ENCODE peak calls at places on chromosomes 5 and 9, in ten cellular contexts. One of them, this sample, is unnamed.

GRCh38 chr5:103111458-103111857 is 8.5 kb downstream of the GIN1 start:
- DNase-seq in activated B cell treated with CpG ODN at 0.5 μM for 24 hours: no peak
- DNase-seq in heart left ventricle: no peak
- DNase-seq in sigmoid colon: no peak
- DNase-seq in foreskin fibroblast: no peak
- DNase-seq in B cell: peak
- DNase-seq in endothelial cell: no peak
- DNase-seq in neural crest cell: no peak
- DNase-seq in CD8-positive, alpha-beta T cell: no peak
- DNase-seq in fibroblast of the aortic adventitia: no peak
- DNase-seq in this sample: no peak

GRCh38 chr5:109099081-109099480 is 310.7 kb downstream of the PJA2 start:
- DNase-seq in B cell: no peak
- DNase-seq in heart left ventricle: no peak
- DNase-seq in CD8-positive, alpha-beta T cell: no peak
- DNase-seq in endothelial cell: no peak
- DNase-seq in sigmoid colon: no peak
- DNase-seq in foreskin fibroblast: peak
- DNase-seq in neural crest cell: no peak
- DNase-seq in activated B cell treated with CpG ODN at 0.5 μM for 24 hours: no peak
- DNase-seq in fibroblast of the aortic adventitia: peak
- DNase-seq in this sample: no peak

GRCh38 chr9:79170643-79171042 is 401.1 kb upstream of the TLE4 start:
- DNase-seq in foreskin fibroblast: no peak
- DNase-seq in B cell: no peak
- DNase-seq in sigmoid colon: no peak
- DNase-seq in fibroblast of the aortic adventitia: no peak
- DNase-seq in heart left ventricle: no peak
- DNase-seq in activated B cell treated with CpG ODN at 0.5 μM for 24 hours: no peak
- DNase-seq in neural crest cell: no peak
- DNase-seq in endothelial cell: no peak
- DNase-seq in CD8-positive, alpha-beta T cell: no peak
- DNase-seq in this sample: no peak

GRCh38 chr5:68656936-68657857 is 436.6 kb upstream of the SLC30A5 start:
- DNase-seq in B cell: no peak
- DNase-seq in foreskin fibroblast: no peak
- DNase-seq in CD8-positive, alpha-beta T cell: no peak
- DNase-seq in endothelial cell: no peak
- DNase-seq in heart left ventricle: no peak
- DNase-seq in neural crest cell: no peak
- DNase-seq in activated B cell treated with CpG ODN at 0.5 μM for 24 hours: no peak
- DNase-seq in fibroblast of the aortic adventitia: peak
- DNase-seq in sigmoid colon: no peak
- DNase-seq in this sample: no peak

GRCh38 chr5:157442989-157443619 is 16.9 kb upstream of the NIPAL4 start:
- DNase-seq in endothelial cell: no peak
- DNase-seq in foreskin fibroblast: no peak
- DNase-seq in activated B cell treated with CpG ODN at 0.5 μM for 24 hours: no peak
- DNase-seq in neural crest cell: no peak
- DNase-seq in heart left ventricle: no peak
- DNase-seq in fibroblast of the aortic adventitia: no peak
- DNase-seq in sigmoid colon: no peak
- DNase-seq in B cell: no peak
- DNase-seq in CD8-positive, alpha-beta T cell: no peak
- DNase-seq in this sample: no peak

GRCh38 chr9:109972026-109973005 is 192.3 kb downstream of the PALM2AKAP2 start:
- DNase-seq in endothelial cell: no peak
- DNase-seq in CD8-positive, alpha-beta T cell: no peak
- DNase-seq in foreskin fibroblast: no peak
- DNase-seq in activated B cell treated with CpG ODN at 0.5 μM for 24 hours: peak
- DNase-seq in sigmoid colon: no peak
- DNase-seq in heart left ventricle: no peak
- DNase-seq in neural crest cell: no peak
- DNase-seq in B cell: peak
- DNase-seq in fibroblast of the aortic adventitia: no peak
- DNase-seq in this sample: no peak

GRCh38 chr5:177100714-177101121 is 14.0 kb downstream of the FGFR4 start:
- DNase-seq in heart left ventricle: no peak
- DNase-seq in foreskin fibroblast: peak
- DNase-seq in activated B cell treated with CpG ODN at 0.5 μM for 24 hours: no peak
- DNase-seq in fibroblast of the aortic adventitia: no peak
- DNase-seq in neural crest cell: no peak
- DNase-seq in CD8-positive, alpha-beta T cell: no peak
- DNase-seq in B cell: no peak
- DNase-seq in endothelial cell: no peak
- DNase-seq in sigmoid colon: no peak
- DNase-seq in this sample: no peak

GRCh38 chr5:127920936-127921335 is 162.6 kb upstream of the SLC12A2 start:
- DNase-seq in endothelial cell: no peak
- DNase-seq in foreskin fibroblast: no peak
- DNase-seq in neural crest cell: no peak
- DNase-seq in B cell: no peak
- DNase-seq in sigmoid colon: no peak
- DNase-seq in activated B cell treated with CpG ODN at 0.5 μM for 24 hours: no peak
- DNase-seq in CD8-positive, alpha-beta T cell: no peak
- DNase-seq in heart left ventricle: no peak
- DNase-seq in fibroblast of the aortic adventitia: no peak
- DNase-seq in this sample: no peak

GRCh38 chr9:116661037-116661954 is 25.8 kb upstream of the TRIM32 start:
- DNase-seq in CD8-positive, alpha-beta T cell: no peak
- DNase-seq in B cell: peak
- DNase-seq in endothelial cell: peak
- DNase-seq in heart left ventricle: peak
- DNase-seq in neural crest cell: peak
- DNase-seq in foreskin fibroblast: peak
- DNase-seq in sigmoid colon: no peak
- DNase-seq in fibroblast of the aortic adventitia: peak
- DNase-seq in activated B cell treated with CpG ODN at 0.5 μM for 24 hours: no peak
- DNase-seq in this sample: no peak

GRCh38 chr9:128249914-128250838 is 25.6 kb downstream of the GOLGA2 start:
- DNase-seq in foreskin fibroblast: peak
- DNase-seq in endothelial cell: peak
- DNase-seq in B cell: peak
- DNase-seq in sigmoid colon: peak
- DNase-seq in fibroblast of the aortic adventitia: peak
- DNase-seq in neural crest cell: peak
- DNase-seq in CD8-positive, alpha-beta T cell: peak
- DNase-seq in activated B cell treated with CpG ODN at 0.5 μM for 24 hours: peak
- DNase-seq in heart left ventricle: peak
- DNase-seq in this sample: peak

GRCh38 chr9:114799925-114800324 is 5.9 kb downstream of the TNFSF15 start:
- DNase-seq in foreskin fibroblast: no peak
- DNase-seq in fibroblast of the aortic adventitia: no peak
- DNase-seq in B cell: no peak
- DNase-seq in CD8-positive, alpha-beta T cell: no peak
- DNase-seq in activated B cell treated with CpG ODN at 0.5 μM for 24 hours: no peak
- DNase-seq in sigmoid colon: no peak
- DNase-seq in neural crest cell: no peak
- DNase-seq in heart left ventricle: no peak
- DNase-seq in endothelial cell: no peak
- DNase-seq in this sample: no peak

GRCh38 chr5:370311-370958 is 48.9 kb downstream of the AHRR start:
- DNase-seq in CD8-positive, alpha-beta T cell: peak
- DNase-seq in sigmoid colon: no peak
- DNase-seq in endothelial cell: no peak
- DNase-seq in activated B cell treated with CpG ODN at 0.5 μM for 24 hours: no peak
- DNase-seq in heart left ventricle: no peak
- DNase-seq in foreskin fibroblast: no peak
- DNase-seq in B cell: no peak
- DNase-seq in neural crest cell: no peak
- DNase-seq in fibroblast of the aortic adventitia: no peak
- DNase-seq in this sample: no peak

GRCh38 chr9:93712896-93713295 is 136.5 kb downstream of the PHF2 start:
- DNase-seq in endothelial cell: no peak
- DNase-seq in sigmoid colon: no peak
- DNase-seq in fibroblast of the aortic adventitia: no peak
- DNase-seq in B cell: no peak
- DNase-seq in activated B cell treated with CpG ODN at 0.5 μM for 24 hours: no peak
- DNase-seq in foreskin fibroblast: no peak
- DNase-seq in neural crest cell: no peak
- DNase-seq in heart left ventricle: no peak
- DNase-seq in CD8-positive, alpha-beta T cell: no peak
- DNase-seq in this sample: no peak

GRCh38 chr5:167205881-167206280 is 1085.6 kb upstream of the WWC1 start:
- DNase-seq in B cell: no peak
- DNase-seq in endothelial cell: no peak
- DNase-seq in activated B cell treated with CpG ODN at 0.5 μM for 24 hours: no peak
- DNase-seq in neural crest cell: no peak
- DNase-seq in heart left ventricle: no peak
- DNase-seq in CD8-positive, alpha-beta T cell: no peak
- DNase-seq in foreskin fibroblast: no peak
- DNase-seq in sigmoid colon: no peak
- DNase-seq in fibroblast of the aortic adventitia: no peak
- DNase-seq in this sample: no peak

DNA sequence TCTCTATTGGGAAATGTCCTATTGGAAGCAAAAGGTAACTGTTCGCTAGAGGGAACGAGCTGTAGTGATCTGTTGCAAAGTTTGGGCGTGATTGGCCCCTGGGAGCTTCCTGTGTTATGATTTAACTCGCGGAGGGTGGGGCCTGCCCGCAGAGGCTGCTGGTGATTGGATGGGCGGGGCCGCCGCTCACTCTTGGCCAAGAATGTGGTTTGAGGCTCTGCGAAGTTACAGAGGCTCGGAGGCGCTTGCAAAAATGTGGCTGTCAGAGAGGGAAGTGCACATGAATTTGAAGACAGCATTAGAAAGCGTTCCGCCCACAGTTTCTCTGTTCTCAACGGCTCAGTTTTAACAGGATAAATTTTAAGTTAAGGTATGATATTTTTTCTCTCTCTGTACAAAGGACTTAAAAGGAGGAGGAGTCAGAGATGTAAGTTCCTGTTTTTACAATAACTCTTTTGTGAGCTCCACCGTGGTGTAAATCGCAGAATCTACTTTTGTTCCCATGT is 46.9 kb downstream of the CNTRL start:
- DNase-seq in activated B cell treated with CpG ODN at 0.5 μM for 24 hours: peak
- DNase-seq in sigmoid colon: peak
- DNase-seq in heart left ventricle: peak
- DNase-seq in CD8-positive, alpha-beta T cell: peak
- DNase-seq in endothelial cell: peak
- DNase-seq in fibroblast of the aortic adventitia: peak
- DNase-seq in neural crest cell: peak
- DNase-seq in foreskin fibroblast: peak
- DNase-seq in B cell: peak
- DNase-seq in this sample: peak
- TF ChIP-seq CTCF in activated B cell treated with CpG ODN at 0.5 μM for 24 hours: no peak
- TF ChIP-seq CTCF in sigmoid colon: peak
- TF ChIP-seq CTCF in heart left ventricle: peak
- TF ChIP-seq CTCF in CD8-positive, alpha-beta T cell: peak
- TF ChIP-seq CTCF in endothelial cell: no peak
- TF ChIP-seq CTCF in fibroblast of the aortic adventitia: peak
- TF ChIP-seq CTCF in neural crest cell: peak
- TF ChIP-seq CTCF in foreskin fibroblast: peak
- TF ChIP-seq CTCF in B cell: peak
- TF ChIP-seq CTCF in this sample: peak

GRCh38 chr9:100598641-100599145 is 20.8 kb downstream of the CAVIN4 start:
- DNase-seq in B cell: peak
- DNase-seq in heart left ventricle: peak
- DNase-seq in activated B cell treated with CpG ODN at 0.5 μM for 24 hours: peak
- DNase-seq in CD8-positive, alpha-beta T cell: peak
- DNase-seq in foreskin fibroblast: peak
- DNase-seq in endothelial cell: peak
- DNase-seq in neural crest cell: peak
- DNase-seq in fibroblast of the aortic adventitia: peak
- DNase-seq in sigmoid colon: peak
- DNase-seq in this sample: no peak

GRCh38 chr9:100600511-100601079 is 22.7 kb downstream of the CAVIN4 start:
- DNase-seq in fibroblast of the aortic adventitia: no peak
- DNase-seq in B cell: no peak
- DNase-seq in sigmoid colon: no peak
- DNase-seq in CD8-positive, alpha-beta T cell: no peak
- DNase-seq in neural crest cell: no peak
- DNase-seq in foreskin fibroblast: no peak
- DNase-seq in activated B cell treated with CpG ODN at 0.5 μM for 24 hours: no peak
- DNase-seq in heart left ventricle: no peak
- DNase-seq in endothelial cell: no peak
- DNase-seq in this sample: no peak

GRCh38 chr9:100597236-100597635 is 19.4 kb downstream of the CAVIN4 start:
- DNase-seq in neural crest cell: no peak
- DNase-seq in endothelial cell: no peak
- DNase-seq in heart left ventricle: no peak
- DNase-seq in fibroblast of the aortic adventitia: no peak
- DNase-seq in CD8-positive, alpha-beta T cell: no peak
- DNase-seq in foreskin fibroblast: no peak
- DNase-seq in B cell: no peak
- DNase-seq in sigmoid colon: no peak
- DNase-seq in activated B cell treated with CpG ODN at 0.5 μM for 24 hours: no peak
- DNase-seq in this sample: no peak

GRCh38 chr9:100602302-100602930 is 24.5 kb downstream of the CAVIN4 start:
- DNase-seq in heart left ventricle: no peak
- DNase-seq in CD8-positive, alpha-beta T cell: no peak
- DNase-seq in foreskin fibroblast: peak
- DNase-seq in fibroblast of the aortic adventitia: peak
- DNase-seq in neural crest cell: peak
- DNase-seq in activated B cell treated with CpG ODN at 0.5 μM for 24 hours: no peak
- DNase-seq in B cell: no peak
- DNase-seq in sigmoid colon: no peak
- DNase-seq in endothelial cell: peak
- DNase-seq in this sample: no peak

GRCh38 chr9:100601216-100601615 is 23.3 kb downstream of the CAVIN4 start:
- DNase-seq in activated B cell treated with CpG ODN at 0.5 μM for 24 hours: no peak
- DNase-seq in heart left ventricle: no peak
- DNase-seq in B cell: peak
- DNase-seq in foreskin fibroblast: peak
- DNase-seq in endothelial cell: peak
- DNase-seq in neural crest cell: peak
- DNase-seq in fibroblast of the aortic adventitia: peak
- DNase-seq in CD8-positive, alpha-beta T cell: no peak
- DNase-seq in sigmoid colon: no peak
- DNase-seq in this sample: no peak
- TF ChIP-seq CTCF in activated B cell treated with CpG ODN at 0.5 μM for 24 hours: no peak
- TF ChIP-seq CTCF in heart left ventricle: peak
- TF ChIP-seq CTCF in B cell: peak
- TF ChIP-seq CTCF in foreskin fibroblast: peak
- TF ChIP-seq CTCF in endothelial cell: peak
- TF ChIP-seq CTCF in neural crest cell: peak
- TF ChIP-seq CTCF in fibroblast of the aortic adventitia: peak
- TF ChIP-seq CTCF in CD8-positive, alpha-beta T cell: peak
- TF ChIP-seq CTCF in sigmoid colon: no peak
- TF ChIP-seq CTCF in this sample: no peak

GRCh38 chr5:22699319-22699718 is 153.8 kb downstream of the CDH12 start:
- DNase-seq in foreskin fibroblast: no peak
- DNase-seq in fibroblast of the aortic adventitia: no peak
- DNase-seq in endothelial cell: no peak
- DNase-seq in heart left ventricle: no peak
- DNase-seq in sigmoid colon: no peak
- DNase-seq in B cell: no peak
- DNase-seq in CD8-positive, alpha-beta T cell: no peak
- DNase-seq in neural crest cell: no peak
- DNase-seq in activated B cell treated with CpG ODN at 0.5 μM for 24 hours: no peak
- DNase-seq in this sample: no peak
- TF ChIP-seq CTCF in foreskin fibroblast: no peak
- TF ChIP-seq CTCF in fibroblast of the aortic adventitia: no peak
- TF ChIP-seq CTCF in endothelial cell: no peak
- TF ChIP-seq CTCF in heart left ventricle: no peak
- TF ChIP-seq CTCF in sigmoid colon: no peak
- TF ChIP-seq CTCF in B cell: no peak
- TF ChIP-seq CTCF in CD8-positive, alpha-beta T cell: no peak
- TF ChIP-seq CTCF in neural crest cell: no peak
- TF ChIP-seq CTCF in activated B cell treated with CpG ODN at 0.5 μM for 24 hours: no peak
- TF ChIP-seq CTCF in this sample: no peak

GRCh38 chr5:138465288-138466057 is at the start of gene EGR1:
- DNase-seq in heart left ventricle: peak
- DNase-seq in sigmoid colon: peak
- DNase-seq in endothelial cell: peak
- DNase-seq in B cell: peak
- DNase-seq in fibroblast of the aortic adventitia: peak
- DNase-seq in CD8-positive, alpha-beta T cell: peak
- DNase-seq in activated B cell treated with CpG ODN at 0.5 μM for 24 hours: peak
- DNase-seq in neural crest cell: peak
- DNase-seq in foreskin fibroblast: peak
- DNase-seq in this sample: peak
- TF ChIP-seq CTCF in heart left ventricle: no peak
- TF ChIP-seq CTCF in sigmoid colon: no peak
- TF ChIP-seq CTCF in endothelial cell: no peak
- TF ChIP-seq CTCF in B cell: peak
- TF ChIP-seq CTCF in fibroblast of the aortic adventitia: peak
- TF ChIP-seq CTCF in CD8-positive, alpha-beta T cell: peak
- TF ChIP-seq CTCF in activated B cell treated with CpG ODN at 0.5 μM for 24 hours: no peak
- TF ChIP-seq CTCF in neural crest cell: no peak
- TF ChIP-seq CTCF in foreskin fibroblast: no peak
- TF ChIP-seq CTCF in this sample: peak

This sample was measured in esophagus squamous epithelium.